ENCODE peak calls at places on chromosomes 11 and 22, in five cellular contexts. I is substantia nigra; H is WERI-Rb-1; Z is CD8-positive, alpha-beta T cell; O is heart right ventricle. C is an unnamed sample.

GRCh38 chr22:25833676-25834075 is 91.7 kb downstream of the MYO18B start:
- DNase-seq in O (no peak), Z (no peak), H (no peak), I (no peak), C (no peak)

GRCh38 chr11:17906436-17906835 is 106.4 kb downstream of the SERGEF start:
- DNase-seq in I (peak), H (peak), O (no peak), Z (no peak), C (no peak)

GRCh38 chr22:35900483-35901168 is 128.0 kb downstream of the RBFOX2 start:
- DNase-seq in I (no peak), H (no peak), Z (no peak), O (no peak), C (peak)

GRCh38 chr11:76542436-76542835 is 97.6 kb downstream of the EMSY start:
- DNase-seq in I (no peak), Z (no peak), H (no peak), O (no peak), C (no peak)

GRCh38 chr11:19201737-19202605 is at the start of gene CSRP3:
- DNase-seq in I (no peak), Z (no peak), H (no peak), O (peak), C (no peak)

GRCh38 chr22:34877506-34877905 is 188.5 kb upstream of the ISX start:
- DNase-seq in I (no peak), H (no peak), O (no peak), Z (no peak), C (no peak)

GRCh38 chr11:11186249-11186648 is 166.8 kb downstream of the CSNK2A3 start:
- DNase-seq in O (no peak), H (no peak), Z (no peak), I (no peak), C (no peak)

GRCh38 chr11:92384807-92385206 is 160.2 kb downstream of the FAT3 start:
- DNase-seq in Z (no peak), H (no peak), I (no peak), O (no peak), C (no peak)

GRCh38 chr22:42932857-42933782 is 76.0 kb upstream of the ARFGAP3 start:
- DNase-seq in I (no peak), Z (no peak), O (no peak), H (no peak), C (no peak)

GRCh38 chr22:38187413-38188212 is 6.0 kb upstream of the PLA2G6 start:
- DNase-seq in Z (no peak), I (no peak), H (no peak), O (no peak), C (no peak)

GRCh38 chr11:86211619-86212018 is 32.9 kb upstream of the EED start:
- DNase-seq in H (no peak), I (no peak), Z (no peak), O (no peak), C (no peak)

GRCh38 chr22:27867114-27867957 is 51.7 kb downstream of the PITPNB start:
- DNase-seq in Z (no peak), I (no peak), O (no peak), H (no peak), C (no peak)

GRCh38 chr11:120057595-120058581 is 80.0 kb downstream of the TRIM29 start:
- DNase-seq in H (peak), O (no peak), I (no peak), Z (no peak), C (no peak)

GRCh38 chr22:25054943-25055511 is 102.5 kb downstream of the KIAA1671 start:
- DNase-seq in Z (peak), I (peak), H (no peak), O (no peak), C (no peak)

GRCh38 chr11:134742228-134742612 is 330.2 kb upstream of the B3GAT1 start:
- DNase-seq in O (no peak), Z (no peak), H (no peak), I (no peak), C (peak)

GRCh38 chr11:35077709-35078695 is 61.0 kb upstream of the CD44 start:
- DNase-seq in O (no peak), I (no peak), Z (peak), H (no peak), C (peak)

GRCh38 chr11:38791346-38791961 is 2193.4 kb upstream of the RAG2 start:
- DNase-seq in Z (no peak), I (no peak), O (no peak), H (peak), C (no peak)

GRCh38 chr11:79498681-79499080 is 57.9 kb upstream of the TENM4 start:
- DNase-seq in I (no peak), O (no peak), Z (no peak), H (no peak), C (no peak)

GRCh38 chr22:47218671-47219070 is 456.2 kb downstream of the TBC1D22A start:
- DNase-seq in O (no peak), I (no peak), H (no peak), Z (no peak), C (no peak)

GRCh38 chr22:42217019-42217751 is 53.3 kb downstream of the TCF20 start:
- DNase-seq in O (no peak), I (no peak), Z (no peak), H (no peak), C (no peak)

GRCh38 chr22:23084453-23085350 is 14.4 kb downstream of the GNAZ start:
- DNase-seq in H (no peak), I (no peak), Z (no peak), O (no peak), C (no peak)

GRCh38 chr11:63237413-63237812 is 6.0 kb downstream of the SLC22A25 start:
- DNase-seq in H (no peak), I (no peak), Z (no peak), O (no peak), C (no peak)

GRCh38 chr22:42683599-42684283 is 34.5 kb upstream of the CYB5R3 start:
- DNase-seq in O (peak), H (no peak), I (peak), Z (no peak), C (no peak)

GRCh38 chr22:32080904-32081303 is 37.8 kb downstream of the SLC5A1 start:
- DNase-seq in O (no peak), H (peak), Z (no peak), I (no peak), C (peak)

GRCh38 chr11:115244314-115244713 is 259.9 kb downstream of the CADM1 start:
- DNase-seq in Z (no peak), I (no peak), H (no peak), O (no peak), C (no peak)

GRCh38 chr22:44192098-44192810 is 11.5 kb downstream of the PARVG start:
- DNase-seq in O (no peak), Z (peak), I (no peak), H (peak), C (peak)

GRCh38 chr11:117505285-117505970 is 177.8 kb downstream of the CEP164 start:
- DNase-seq in O (no peak), H (no peak), I (no peak), Z (no peak), C (no peak)

GRCh38 chr11:117720061-117720511 is 76.9 kb downstream of the DSCAML1 start:
- DNase-seq in Z (no peak), O (no peak), I (no peak), H (no peak), C (no peak)

GRCh38 chr22:49959782-49960158 is 802 bp upstream of the PIM3 start:
- DNase-seq in I (peak), Z (no peak), H (peak), O (peak), C (no peak)

GRCh38 chr11:19419021-19419750 is 178.4 kb upstream of the E2F8 start:
- DNase-seq in Z (no peak), H (no peak), O (no peak), I (no peak), C (no peak)

GRCh38 chr22:50627452-50627913 is 469 bp downstream of the ARSA start:
- DNase-seq in O (peak), I (no peak), Z (peak), H (no peak), C (peak)

GRCh38 chr11:128437137-128437536 is 150.2 kb downstream of the ETS1 start:
- DNase-seq in Z (no peak), O (no peak), I (no peak), H (no peak), C (no peak)

GRCh38 chr22:47356433-47357011 is 594.1 kb downstream of the TBC1D22A start:
- DNase-seq in O (no peak), H (peak), Z (no peak), I (no peak), C (no peak)

GRCh38 chr22:46481386-46481785 is 56.0 kb downstream of the CELSR1 start:
- DNase-seq in I (no peak), O (no peak), H (no peak), Z (no peak), C (no peak)

GRCh38 chr22:29536411-29536810 is 17.1 kb downstream of the THOC5 start:
- DNase-seq in Z (no peak), O (no peak), I (no peak), H (no peak), C (no peak)

GRCh38 chr11:27217948-27218410 is 145.0 kb downstream of the CCDC34 start:
- DNase-seq in Z (no peak), H (no peak), I (no peak), O (no peak), C (no peak)

GRCh38 chr11:111736621-111737055 is 29.6 kb downstream of the PPP2R1B start:
- DNase-seq in I (peak), H (no peak), O (no peak), Z (no peak), C (no peak)

GRCh38 chr11:111737877-111738205 is 28.3 kb downstream of the PPP2R1B start:
- DNase-seq in O (no peak), H (no peak), Z (no peak), I (no peak), C (no peak)

GRCh38 chr11:111735262-111736116 is 30.7 kb downstream of the PPP2R1B start:
- DNase-seq in Z (no peak), O (peak), H (no peak), I (peak), C (no peak)

GRCh38 chr11:111736191-111736590 is 30.0 kb downstream of the PPP2R1B start:
- DNase-seq in H (no peak), Z (no peak), O (peak), I (no peak), C (no peak)

DNA sequence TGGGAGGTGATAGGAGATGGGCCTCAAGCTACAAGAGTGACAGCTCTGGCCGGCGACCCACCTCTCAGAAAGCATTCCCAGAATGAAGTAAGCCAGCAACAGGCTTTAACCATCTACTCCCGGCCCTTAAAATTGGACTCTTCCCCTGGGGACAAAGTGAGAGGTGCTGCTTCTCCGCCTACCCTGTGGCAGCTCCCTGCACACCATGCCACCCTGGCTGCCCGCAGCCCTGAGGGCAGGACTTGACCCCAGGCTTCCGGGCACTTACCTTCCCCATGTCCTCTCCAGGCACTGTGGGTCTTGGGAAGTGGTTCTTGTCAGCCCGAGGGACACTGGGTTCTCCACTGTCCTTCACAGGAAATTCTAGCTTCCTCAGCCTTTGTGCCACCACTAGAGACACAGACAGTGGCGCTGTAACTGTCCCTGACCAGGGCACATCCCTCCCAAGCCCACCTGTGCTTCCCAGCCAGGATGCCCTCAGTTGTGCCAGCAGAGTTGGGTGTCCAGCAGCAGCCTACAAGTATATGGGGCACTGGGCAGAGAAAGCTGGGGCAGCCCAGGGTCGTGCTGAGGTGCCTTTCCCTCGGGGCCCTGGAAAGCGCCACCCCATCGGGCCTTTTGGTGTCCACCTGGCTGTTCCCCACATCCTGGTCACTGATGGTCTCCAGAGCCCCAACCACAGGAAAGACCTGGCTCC is 28.9 kb downstream of the PPP2R1B start:
- DNase-seq in O (peak), I (no peak), Z (no peak), H (no peak), C (no peak)
- H3K27ac ChIP-seq in O (peak), I (peak), Z (no peak), H (no peak), C (no peak)

GRCh38 chr11:78257654-78258053 is 68.9 kb downstream of the USP35 start:
- DNase-seq in H (no peak), O (no peak), I (no peak), Z (no peak), C (no peak)
- H3K27ac ChIP-seq in H (no peak), O (peak), I (no peak), Z (no peak), C (no peak)

GRCh38 chr11:68313574-68314202 is 1.3 kb downstream of the LRP5 start:
- DNase-seq in H (no peak), Z (no peak), O (no peak), I (no peak), C (no peak)
- H3K27ac ChIP-seq in H (no peak), Z (no peak), O (peak), I (no peak), C (peak)

GRCh38 chr11:64800633-64801464 is 2.2 kb downstream of the MAP4K2 start:
- DNase-seq in Z (no peak), I (no peak), H (no peak), O (no peak), C (no peak)
- H3K27ac ChIP-seq in Z (no peak), I (peak), H (no peak), O (peak), C (no peak)

DNA sequence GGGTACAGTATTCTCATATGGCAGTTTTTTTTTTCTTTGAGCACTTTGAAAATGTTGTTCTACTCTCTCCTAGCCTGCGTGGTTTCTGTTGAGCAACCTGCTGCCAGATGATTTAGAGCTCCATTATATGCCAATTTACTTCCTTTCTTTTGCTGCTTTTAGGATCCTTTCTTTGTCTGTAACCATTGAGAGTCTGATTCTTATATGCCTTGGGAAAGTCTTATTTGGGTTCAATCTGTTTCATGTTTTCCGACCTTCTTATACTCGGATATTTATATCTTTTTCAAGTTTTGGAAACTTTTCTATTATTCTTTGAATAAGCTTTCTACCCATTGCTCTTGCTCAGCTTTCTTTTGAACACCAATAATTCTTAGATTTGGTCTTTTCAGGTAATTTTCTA is 138.1 kb upstream of the RAG2 start:
- DNase-seq in I (no peak), Z (no peak), H (no peak), O (no peak), C (no peak)
- H3K27ac ChIP-seq in I (no peak), Z (no peak), H (no peak), O (no peak), C (no peak)

GRCh38 chr11:1888347-1888753 is 3.3 kb downstream of the PRR33 start:
- DNase-seq in I (no peak), Z (no peak), O (peak), H (no peak), C (peak)
- H3K27ac ChIP-seq in I (no peak), Z (no peak), O (no peak), H (no peak), C (peak)

DNA sequence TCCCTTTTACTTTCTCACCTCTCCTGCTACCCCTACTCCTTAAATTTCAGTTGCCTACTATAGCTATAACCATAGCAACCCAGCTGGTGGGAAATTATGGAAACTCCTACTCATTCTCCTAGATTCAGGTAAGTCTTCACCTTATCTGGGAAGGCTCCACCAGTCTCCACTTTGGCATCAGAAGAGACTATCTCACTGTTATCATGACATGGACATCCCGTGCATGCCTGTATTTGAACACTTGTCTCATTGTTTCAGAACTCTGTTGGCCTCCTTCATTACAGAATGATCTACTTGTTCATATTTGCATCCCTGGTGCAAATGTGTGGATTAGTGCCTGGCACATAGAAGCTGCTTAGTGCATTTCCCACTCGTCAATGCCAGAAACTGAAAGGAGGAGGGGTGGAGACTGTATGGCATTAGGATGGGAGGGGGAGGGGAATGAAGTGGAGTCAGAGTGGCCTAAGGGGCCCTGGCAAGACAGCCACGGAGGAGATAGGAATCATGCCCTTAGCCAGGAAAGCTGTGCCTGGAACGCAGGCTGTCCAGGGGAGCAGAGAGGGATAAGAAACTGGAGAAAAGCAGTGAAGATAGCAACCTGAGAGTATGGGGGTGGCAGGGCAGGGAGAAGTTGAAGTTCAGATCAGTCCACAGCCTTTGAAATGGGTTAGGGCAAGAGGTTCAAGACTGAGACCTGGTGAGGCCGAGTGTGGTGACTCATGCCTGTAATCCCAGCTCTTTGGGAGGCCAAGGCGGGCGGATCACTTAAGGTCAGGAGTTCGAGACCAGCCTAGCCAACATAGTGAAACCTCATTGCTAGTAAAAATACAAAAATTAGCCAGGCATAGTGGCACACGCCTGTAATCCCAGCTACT is 53.8 kb upstream of the CAPRIN1 start:
- DNase-seq in O (no peak), H (peak), Z (no peak), I (no peak), C (no peak)
- H3K27ac ChIP-seq in O (no peak), H (no peak), Z (no peak), I (peak), C (no peak)

GRCh38 chr11:44600261-44600660 is 34.8 kb downstream of the CD82 start:
- DNase-seq in H (no peak), O (no peak), I (no peak), Z (no peak), C (no peak)
- H3K27ac ChIP-seq in H (no peak), O (no peak), I (peak), Z (no peak), C (no peak)

DNA sequence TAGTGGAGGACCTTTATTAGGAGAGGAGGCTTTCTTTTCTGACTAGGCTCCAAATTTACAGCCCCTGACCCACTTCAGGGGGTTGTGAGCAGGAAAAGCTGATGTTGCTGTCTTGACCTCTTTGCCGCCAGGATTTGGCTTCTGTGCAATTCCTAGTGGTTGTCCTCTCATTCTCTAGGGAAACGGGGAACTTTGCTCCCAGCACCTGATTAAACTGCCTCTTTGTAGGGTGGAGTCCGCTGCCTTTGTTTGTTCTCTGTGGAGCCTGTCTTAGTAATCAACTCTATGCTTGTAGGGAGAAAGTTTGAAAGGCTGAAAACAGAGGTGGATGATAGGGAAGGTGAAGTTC is 16.3 kb downstream of the CTNND1 start:
- DNase-seq in H (no peak), I (no peak), Z (no peak), O (no peak), C (no peak)
- H3K27ac ChIP-seq in H (no peak), I (peak), Z (no peak), O (peak), C (no peak)

GRCh38 chr22:21937821-21938070 is 14.9 kb downstream of the PPM1F start:
- DNase-seq in H (no peak), I (peak), O (peak), Z (no peak), C (no peak)

GRCh38 chr22:21938906-21939305 is 13.7 kb downstream of the PPM1F start:
- DNase-seq in Z (no peak), O (no peak), H (no peak), I (no peak), C (no peak)

GRCh38 chr22:21938071-21938822 is 14.4 kb downstream of the PPM1F start:
- DNase-seq in Z (peak), H (peak), I (peak), O (peak), C (peak)

GRCh38 chr22:21936151-21936778 is 16.4 kb downstream of the PPM1F start:
- DNase-seq in O (no peak), I (peak), H (no peak), Z (no peak), C (no peak)

DNA sequence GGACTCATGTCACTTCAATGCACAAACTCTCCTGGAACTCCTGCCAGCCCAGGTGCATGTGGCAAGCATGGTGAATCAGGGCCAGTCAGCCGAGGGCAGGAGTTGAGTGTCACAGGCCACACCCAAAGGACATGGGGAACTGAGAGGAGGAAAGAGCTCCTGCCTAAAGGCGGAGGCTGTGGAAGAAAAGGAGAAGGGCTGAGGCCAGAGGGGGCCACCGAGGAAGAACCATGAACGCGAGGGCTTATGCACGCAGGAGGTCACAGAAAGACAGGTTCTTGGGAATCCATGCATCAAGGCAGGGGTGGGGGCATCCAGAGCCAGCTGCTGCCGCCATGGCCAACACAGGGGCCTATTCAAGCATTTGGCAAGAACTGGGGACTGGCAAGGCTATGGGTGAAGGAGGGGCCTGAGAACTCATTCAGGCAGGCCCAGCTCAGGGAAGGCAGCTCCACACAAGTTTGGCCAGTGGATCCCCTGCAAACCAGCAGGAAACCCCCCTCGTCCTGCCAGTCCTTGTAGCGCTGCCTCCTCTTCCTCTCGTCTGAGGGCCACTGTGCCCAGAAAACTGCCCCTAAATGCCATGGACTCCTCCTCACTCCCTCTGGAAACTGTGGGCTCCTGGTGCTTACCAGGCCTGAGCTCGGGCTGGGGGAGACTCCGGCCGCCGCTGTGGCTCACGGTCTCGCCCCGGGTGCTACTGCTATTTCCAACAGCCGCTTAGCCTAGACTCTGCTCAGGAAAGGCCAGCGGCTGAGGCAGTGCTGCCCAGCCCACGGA is 15.4 kb downstream of the PPM1F start:
- DNase-seq in Z (no peak), I (peak), H (no peak), O (no peak), C (no peak)
- H3K27ac ChIP-seq in Z (no peak), I (peak), H (peak), O (peak), C (peak)

C was measured in CD8-positive, alpha-beta memory T cell.